ENCODE peak calls at places on chromosome 2, in six cellular contexts. D, U, M, Z, K and I are unnamed samples.

GRCh38 chr2:43460611-43461396 is 135.0 kb downstream of the THADA start:
- DNase-seq in D (no peak), U (no peak), M (no peak), Z (no peak), K (no peak), I (peak)

GRCh38 chr2:123916512-123916911 is 108.6 kb upstream of the CNTNAP5 start:
- DNase-seq in D (no peak), U (no peak), M (no peak), Z (no peak), K (no peak), I (no peak)

GRCh38 chr2:215982465-215982875 is 30.9 kb downstream of the MREG start:
- DNase-seq in D (no peak), U (peak), M (peak), Z (peak), K (peak), I (no peak)

GRCh38 chr2:120432293-120432975 is 86.5 kb downstream of the INHBB start:
- DNase-seq in D (no peak), U (no peak), M (no peak), Z (no peak), K (no peak), I (no peak)

GRCh38 chr2:43323810-43324588 is 97.6 kb upstream of the ZFP36L2 start:
- DNase-seq in D (no peak), U (no peak), M (no peak), Z (no peak), K (no peak), I (no peak)

GRCh38 chr2:142515493-142515892 is 362.0 kb upstream of the KYNU start:
- DNase-seq in D (no peak), U (no peak), M (no peak), Z (no peak), K (no peak), I (no peak)

GRCh38 chr2:66555511-66556324 is 120.8 kb downstream of the MEIS1 start:
- DNase-seq in D (no peak), U (no peak), M (no peak), Z (no peak), K (no peak), I (peak)

GRCh38 chr2:140910683-140911082 is 1220.1 kb downstream of the LRP1B start:
- DNase-seq in D (no peak), U (no peak), M (no peak), Z (no peak), K (no peak), I (no peak)

GRCh38 chr2:217743980-217744761 is 258.6 kb downstream of the TNS1 start:
- DNase-seq in D (no peak), U (no peak), M (no peak), Z (no peak), K (no peak), I (no peak)

GRCh38 chr2:58560531-58560930 is 319.4 kb upstream of the FANCL start:
- DNase-seq in D (no peak), U (no peak), M (no peak), Z (peak), K (no peak), I (no peak)

GRCh38 chr2:11583840-11584529 is 50.1 kb downstream of the GREB1 start:
- DNase-seq in D (peak), U (peak), M (peak), Z (peak), K (peak), I (peak)

GRCh38 chr2:73859721-73860586 is 31.2 kb downstream of the STAMBP start:
- DNase-seq in D (no peak), U (no peak), M (peak), Z (peak), K (peak), I (no peak)